ENCODE peak calls at places on chromosomes 6 and 20, in nine cellular contexts. I is fibroblast of lung, O is SHP77, P is neural crest cell, N is pons, H is AG04449, C is PC-3, V is pancreas, F is NCI-H1092 treated with DMSO at 0.1 percent for 48 hours. W is an unnamed sample.

GRCh38 chr6:163663575-163663974 is 249.1 kb downstream of the QKI start:
- DNase-seq in I (no peak), O (no peak), P (no peak), N (no peak), H (no peak), C (no peak), V (no peak), F (no peak), W (no peak)

GRCh38 chr6:146017672-146018071 is 11.2 kb upstream of the GRM1 start:
- DNase-seq in I (no peak), O (no peak), P (no peak), N (no peak), H (no peak), C (no peak), V (no peak), F (no peak), W (no peak)

GRCh38 chr6:150403458-150404245 is 34.8 kb downstream of the IYD start:
- DNase-seq in I (peak), O (no peak), P (no peak), N (peak), H (peak), C (peak), V (no peak), F (peak), W (no peak)

GRCh38 chr6:17710331-17710730 is 3.6 kb upstream of the NUP153 start:
- DNase-seq in I (peak), O (no peak), P (no peak), N (no peak), H (no peak), C (no peak), V (no peak), F (no peak), W (no peak)

GRCh38 chr20:3696200-3696599 is 14.4 kb upstream of the ADAM33 start:
- DNase-seq in I (peak), O (no peak), P (no peak), N (no peak), H (no peak), C (peak), V (no peak), F (no peak), W (no peak)

GRCh38 chr6:134374486-134374885 is 56.6 kb upstream of the SGK1 start:
- DNase-seq in I (peak), O (no peak), P (no peak), N (no peak), H (no peak), C (no peak), V (no peak), F (no peak), W (no peak)

GRCh38 chr6:127520061-127520460 is 926 bp upstream of the MTCL3 start:
- DNase-seq in I (peak), O (no peak), P (no peak), N (no peak), H (no peak), C (no peak), V (no peak), F (peak), W (no peak)

GRCh38 chr6:136728033-136728939 is 64.0 kb downstream of the MAP3K5 start:
- DNase-seq in I (peak), O (no peak), P (no peak), N (no peak), H (no peak), C (peak), V (no peak), F (no peak), W (no peak)

GRCh38 chr6:4805553-4806307 is 29.5 kb downstream of the CDYL start:
- DNase-seq in I (peak), O (peak), P (peak), N (peak), H (no peak), C (peak), V (peak), F (peak), W (no peak)

GRCh38 chr20:61807426-61808160 is 258.1 kb downstream of the TAF4 start:
- DNase-seq in I (no peak), O (peak), P (no peak), N (no peak), H (no peak), C (no peak), V (peak), F (peak), W (no peak)

GRCh38 chr6:170438402-170438753 is 114.7 kb downstream of the PSMB1 start:
- DNase-seq in I (peak), O (peak), P (peak), N (peak), H (peak), C (peak), V (peak), F (peak), W (no peak)

W was measured in T-helper 9 cell.